ENCODE peak calls at places on chromosomes 3 and 15, in eight cellular contexts. One of them, this sample, is unnamed.
A peak's percentile ranks its signal among the peaks of the same experiment; 100 is the strongest.

GRCh38 chr15:50773389-50773788 is 7.9 kb upstream of the SPPL2A start:
- DNase-seq in uterus: no peak
- DNase-seq in left lung: no peak
- DNase-seq in heart left ventricle: no peak
- DNase-seq in transverse colon: no peak
- DNase-seq in IMR-90: peak; percentile 33
- DNase-seq in MM.1S: no peak
- DNase-seq in pancreas: no peak
- DNase-seq in this sample: no peak

GRCh38 chr3:133280591-133280990 is 119.3 kb upstream of the BFSP2 start:
- DNase-seq in pancreas: no peak
- DNase-seq in transverse colon: no peak
- DNase-seq in left lung: no peak
- DNase-seq in MM.1S: no peak
- DNase-seq in IMR-90: no peak
- DNase-seq in heart left ventricle: no peak
- DNase-seq in uterus: no peak
- DNase-seq in this sample: no peak

GRCh38 chr15:34693053-34693744 is 61.6 kb downstream of the GJD2 start:
- DNase-seq in transverse colon: no peak
- DNase-seq in pancreas: no peak
- DNase-seq in IMR-90: peak; percentile 59
- DNase-seq in MM.1S: no peak
- DNase-seq in left lung: no peak
- DNase-seq in uterus: no peak
- DNase-seq in heart left ventricle: no peak
- DNase-seq in this sample: no peak

GRCh38 chr3:31472479-31473390 is 60.0 kb upstream of the STT3B start:
- DNase-seq in MM.1S: no peak
- DNase-seq in heart left ventricle: no peak
- DNase-seq in pancreas: no peak
- DNase-seq in transverse colon: no peak
- DNase-seq in uterus: no peak
- DNase-seq in left lung: no peak
- DNase-seq in IMR-90: peak; percentile 24
- DNase-seq in this sample: no peak

GRCh38 chr15:101056366-101057334 is 137.5 kb downstream of the LRRK1 start:
- DNase-seq in left lung: peak; percentile 32
- DNase-seq in pancreas: no peak
- DNase-seq in uterus: no peak
- DNase-seq in transverse colon: no peak
- DNase-seq in MM.1S: no peak
- DNase-seq in IMR-90: no peak
- DNase-seq in heart left ventricle: no peak
- DNase-seq in this sample: no peak

GRCh38 chr15:79054350-79054749 is 36.2 kb downstream of the RASGRF1 start:
- DNase-seq in MM.1S: no peak
- DNase-seq in IMR-90: no peak
- DNase-seq in pancreas: no peak
- DNase-seq in left lung: no peak
- DNase-seq in heart left ventricle: no peak
- DNase-seq in transverse colon: no peak
- DNase-seq in uterus: no peak
- DNase-seq in this sample: no peak

GRCh38 chr3:139988472-139988871 is 53.5 kb downstream of the CLSTN2 start:
- DNase-seq in uterus: no peak
- DNase-seq in MM.1S: no peak
- DNase-seq in pancreas: no peak
- DNase-seq in left lung: no peak
- DNase-seq in IMR-90: no peak
- DNase-seq in heart left ventricle: no peak
- DNase-seq in transverse colon: no peak
- DNase-seq in this sample: no peak

GRCh38 chr3:127034990-127035652 is 52.2 kb downstream of the PLXNA1 start:
- DNase-seq in IMR-90: no peak
- DNase-seq in left lung: no peak
- DNase-seq in pancreas: peak; percentile 31
- DNase-seq in transverse colon: no peak
- DNase-seq in MM.1S: no peak
- DNase-seq in uterus: no peak
- DNase-seq in heart left ventricle: no peak
- DNase-seq in this sample: peak; percentile 11

GRCh38 chr15:33735637-33736247 is 232.6 kb upstream of the CHRM5 start:
- DNase-seq in left lung: no peak
- DNase-seq in transverse colon: peak; percentile 14
- DNase-seq in uterus: no peak
- DNase-seq in MM.1S: peak; percentile 58
- DNase-seq in heart left ventricle: no peak
- DNase-seq in IMR-90: peak; percentile 41
- DNase-seq in pancreas: no peak
- DNase-seq in this sample: no peak

GRCh38 chr15:81229596-81229995 is 32.9 kb downstream of the IL16 start:
- DNase-seq in IMR-90: no peak
- DNase-seq in heart left ventricle: no peak
- DNase-seq in MM.1S: no peak
- DNase-seq in left lung: no peak
- DNase-seq in uterus: peak; percentile 30
- DNase-seq in transverse colon: no peak
- DNase-seq in pancreas: no peak
- DNase-seq in this sample: peak; percentile 55

GRCh38 chr3:135325096-135325495 is 530.0 kb downstream of the EPHB1 start:
- DNase-seq in IMR-90: no peak
- DNase-seq in uterus: no peak
- DNase-seq in left lung: no peak
- DNase-seq in MM.1S: no peak
- DNase-seq in heart left ventricle: no peak
- DNase-seq in transverse colon: peak; percentile 10
- DNase-seq in pancreas: no peak
- DNase-seq in this sample: no peak

GRCh38 chr3:39287216-39287858 is 7.5 kb upstream of the CX3CR1 start:
- DNase-seq in IMR-90: no peak
- DNase-seq in MM.1S: no peak
- DNase-seq in heart left ventricle: no peak
- DNase-seq in uterus: no peak
- DNase-seq in pancreas: no peak
- DNase-seq in left lung: no peak
- DNase-seq in transverse colon: no peak
- DNase-seq in this sample: no peak

GRCh38 chr3:157166115-157166514 is 6.2 kb upstream of the CCNL1 start:
- DNase-seq in uterus: no peak
- DNase-seq in pancreas: no peak
- DNase-seq in transverse colon: no peak
- DNase-seq in left lung: no peak
- DNase-seq in IMR-90: no peak
- DNase-seq in MM.1S: no peak
- DNase-seq in heart left ventricle: no peak
- DNase-seq in this sample: no peak

GRCh38 chr3:157167371-157167770 is 7.4 kb upstream of the CCNL1 start:
- DNase-seq in uterus: no peak
- DNase-seq in IMR-90: no peak
- DNase-seq in left lung: no peak
- DNase-seq in heart left ventricle: no peak
- DNase-seq in MM.1S: no peak
- DNase-seq in transverse colon: no peak
- DNase-seq in pancreas: no peak
- DNase-seq in this sample: no peak

GRCh38 chr3:157163554-157163953 is 3.6 kb upstream of the CCNL1 start:
- DNase-seq in MM.1S: no peak
- DNase-seq in IMR-90: no peak
- DNase-seq in transverse colon: no peak
- DNase-seq in uterus: no peak
- DNase-seq in left lung: no peak
- DNase-seq in heart left ventricle: no peak
- DNase-seq in pancreas: no peak
- DNase-seq in this sample: no peak

GRCh38 chr3:157170861-157171260 is 10.9 kb upstream of the CCNL1 start:
- DNase-seq in IMR-90: no peak
- DNase-seq in heart left ventricle: no peak
- DNase-seq in uterus: no peak
- DNase-seq in transverse colon: no peak
- DNase-seq in MM.1S: no peak
- DNase-seq in left lung: no peak
- DNase-seq in pancreas: no peak
- DNase-seq in this sample: no peak

GRCh38 chr3:157166559-157166958 is 6.6 kb upstream of the CCNL1 start:
- DNase-seq in pancreas: no peak
- DNase-seq in transverse colon: no peak
- DNase-seq in uterus: no peak
- DNase-seq in heart left ventricle: no peak
- DNase-seq in MM.1S: no peak
- DNase-seq in left lung: no peak
- DNase-seq in IMR-90: no peak
- DNase-seq in this sample: no peak
- H3K27ac ChIP-seq in pancreas: no peak overlapping the region
- H3K27ac ChIP-seq in transverse colon: peak overlapping the region; percentile 68
- H3K27ac ChIP-seq in uterus: no peak overlapping the region
- H3K27ac ChIP-seq in heart left ventricle: no peak overlapping the region
- H3K27ac ChIP-seq in MM.1S: no peak overlapping the region
- H3K27ac ChIP-seq in left lung: no peak overlapping the region
- H3K27ac ChIP-seq in IMR-90: no peak overlapping the region
- H3K27ac ChIP-seq in this sample: no peak overlapping the region

GRCh38 chr3:146505496-146505895 is 36.1 kb upstream of the PLSCR2 start:
- DNase-seq in left lung: no peak
- DNase-seq in MM.1S: no peak
- DNase-seq in heart left ventricle: no peak
- DNase-seq in IMR-90: no peak
- DNase-seq in pancreas: no peak
- DNase-seq in transverse colon: no peak
- DNase-seq in uterus: no peak
- DNase-seq in this sample: no peak
- H3K27ac ChIP-seq in left lung: peak overlapping the region; percentile 64
- H3K27ac ChIP-seq in MM.1S: no peak overlapping the region
- H3K27ac ChIP-seq in heart left ventricle: no peak overlapping the region
- H3K27ac ChIP-seq in IMR-90: no peak overlapping the region
- H3K27ac ChIP-seq in pancreas: peak overlapping the region; percentile 74
- H3K27ac ChIP-seq in transverse colon: peak overlapping the region; percentile 81
- H3K27ac ChIP-seq in uterus: no peak overlapping the region
- H3K27ac ChIP-seq in this sample: no peak overlapping the region

GRCh38 chr3:120879401-120879800 is 28.6 kb upstream of the STXBP5L start:
- DNase-seq in heart left ventricle: no peak
- DNase-seq in pancreas: no peak
- DNase-seq in IMR-90: no peak
- DNase-seq in MM.1S: no peak
- DNase-seq in transverse colon: no peak
- DNase-seq in uterus: no peak
- DNase-seq in left lung: no peak
- DNase-seq in this sample: no peak
- H3K27ac ChIP-seq in heart left ventricle: no peak overlapping the region
- H3K27ac ChIP-seq in pancreas: no peak overlapping the region
- H3K27ac ChIP-seq in IMR-90: no peak overlapping the region
- H3K27ac ChIP-seq in MM.1S: no peak overlapping the region
- H3K27ac ChIP-seq in transverse colon: no peak overlapping the region
- H3K27ac ChIP-seq in uterus: no peak overlapping the region
- H3K27ac ChIP-seq in left lung: no peak overlapping the region
- H3K27ac ChIP-seq in this sample: no peak overlapping the region

GRCh38 chr3:177035678-177036077 is 161.6 kb downstream of the TBL1XR1 start:
- DNase-seq in MM.1S: no peak
- DNase-seq in IMR-90: no peak
- DNase-seq in heart left ventricle: no peak
- DNase-seq in transverse colon: no peak
- DNase-seq in left lung: no peak
- DNase-seq in uterus: no peak
- DNase-seq in pancreas: no peak
- DNase-seq in this sample: no peak

GRCh38 chr3:177039875-177040274 is 157.4 kb downstream of the TBL1XR1 start:
- DNase-seq in MM.1S: peak; percentile 57
- DNase-seq in pancreas: no peak
- DNase-seq in left lung: no peak
- DNase-seq in IMR-90: no peak
- DNase-seq in heart left ventricle: no peak
- DNase-seq in transverse colon: no peak
- DNase-seq in uterus: no peak
- DNase-seq in this sample: no peak

GRCh38 chr3:177041730-177042551 is 155.3 kb downstream of the TBL1XR1 start:
- DNase-seq in uterus: no peak
- DNase-seq in transverse colon: no peak
- DNase-seq in IMR-90: no peak
- DNase-seq in pancreas: no peak
- DNase-seq in left lung: no peak
- DNase-seq in heart left ventricle: no peak
- DNase-seq in MM.1S: no peak
- DNase-seq in this sample: no peak

GRCh38 chr3:177037241-177037640 is 160.0 kb downstream of the TBL1XR1 start:
- DNase-seq in MM.1S: no peak
- DNase-seq in left lung: no peak
- DNase-seq in pancreas: no peak
- DNase-seq in transverse colon: no peak
- DNase-seq in IMR-90: peak; percentile 17
- DNase-seq in uterus: no peak
- DNase-seq in heart left ventricle: no peak
- DNase-seq in this sample: no peak

DNA sequence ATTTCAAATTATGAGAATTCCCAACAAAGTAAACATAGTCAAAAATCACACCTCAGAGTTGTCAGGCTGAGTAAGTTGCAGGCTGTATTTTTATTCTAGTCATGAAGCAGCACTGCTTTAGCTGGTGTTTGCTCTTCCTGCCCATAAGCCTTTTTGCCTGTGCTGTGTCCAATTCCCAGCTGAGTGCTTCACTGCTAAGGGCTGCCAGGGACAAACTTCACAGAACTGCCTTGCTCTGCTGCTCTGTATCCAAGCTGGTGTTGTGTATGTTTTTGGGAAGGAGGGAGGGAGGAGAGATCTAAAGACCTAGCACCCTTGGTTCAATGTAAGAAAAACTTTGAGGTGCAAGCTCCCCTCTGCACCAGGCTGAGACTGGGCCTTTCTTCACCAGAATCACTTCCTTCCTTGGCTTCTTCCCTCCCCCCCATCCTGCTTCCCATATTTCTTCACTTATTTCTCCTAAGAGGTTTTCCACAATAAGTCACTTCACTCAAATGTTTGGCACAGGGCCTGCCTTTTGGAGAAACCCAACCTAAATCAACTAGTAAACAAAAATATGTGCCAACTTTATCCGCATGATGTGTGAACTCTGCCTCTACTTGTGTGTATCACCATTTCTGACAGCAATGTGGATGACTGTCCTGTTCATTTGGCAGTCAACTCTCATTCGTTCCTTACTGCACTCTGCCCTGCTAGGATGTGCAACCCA is 156.1 kb downstream of the TBL1XR1 start:
- DNase-seq in IMR-90: peak; percentile 25
- DNase-seq in heart left ventricle: peak; percentile 37
- DNase-seq in MM.1S: no peak
- DNase-seq in uterus: peak; percentile 44
- DNase-seq in transverse colon: no peak
- DNase-seq in pancreas: no peak
- DNase-seq in left lung: no peak
- DNase-seq in this sample: peak; percentile 30
- H3K27ac ChIP-seq in IMR-90: no peak overlapping the region
- H3K27ac ChIP-seq in heart left ventricle: peak overlapping the region; percentile 46
- H3K27ac ChIP-seq in MM.1S: peak overlapping the region; percentile 18
- H3K27ac ChIP-seq in uterus: no peak overlapping the region
- H3K27ac ChIP-seq in transverse colon: peak overlapping the region; percentile 19
- H3K27ac ChIP-seq in pancreas: no peak overlapping the region
- H3K27ac ChIP-seq in left lung: peak overlapping the region; percentile 55
- H3K27ac ChIP-seq in this sample: peak overlapping the region; percentile 26

DNA sequence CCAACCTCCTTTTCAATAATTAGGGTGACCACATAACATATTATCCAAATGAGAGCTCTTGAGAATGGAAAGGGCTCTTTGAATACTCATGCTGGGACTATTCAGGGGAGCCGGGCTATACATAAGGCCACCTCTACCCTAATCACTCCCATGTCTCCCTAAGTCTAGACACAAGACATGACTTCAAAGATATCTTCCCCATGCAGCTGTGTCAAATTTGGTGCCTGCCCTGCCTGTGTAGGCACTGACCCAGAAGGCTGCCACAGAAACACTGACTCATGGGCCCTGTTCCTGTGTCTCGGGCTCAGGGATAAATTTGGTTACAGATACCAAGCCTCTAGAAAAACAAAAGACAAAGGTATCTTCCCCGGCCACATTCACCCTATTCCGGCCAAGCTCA is 70.3 kb downstream of the MYLK start:
- DNase-seq in uterus: no peak
- DNase-seq in pancreas: no peak
- DNase-seq in left lung: no peak
- DNase-seq in transverse colon: no peak
- DNase-seq in MM.1S: no peak
- DNase-seq in IMR-90: no peak
- DNase-seq in heart left ventricle: peak; percentile 16
- DNase-seq in this sample: peak; percentile 18
- H3K27ac ChIP-seq in uterus: no peak overlapping the region
- H3K27ac ChIP-seq in pancreas: no peak overlapping the region
- H3K27ac ChIP-seq in left lung: no peak overlapping the region
- H3K27ac ChIP-seq in transverse colon: no peak overlapping the region
- H3K27ac ChIP-seq in MM.1S: no peak overlapping the region
- H3K27ac ChIP-seq in IMR-90: no peak overlapping the region
- H3K27ac ChIP-seq in heart left ventricle: peak overlapping the region; percentile 18
- H3K27ac ChIP-seq in this sample: peak overlapping the region; percentile 31

This sample was measured in heart right ventricle.